ENCODE peak calls at places on chromosome 16, in five cellular contexts. H, G, I, X and O are unnamed samples.

GRCh38 chr16:86298166-86299131 is 211.9 kb upstream of the FOXF1 start:
- DNase-seq in H (no peak), G (peak), I (no peak), X (no peak), O (no peak)

GRCh38 chr16:81618661-81619060 is 160.4 kb upstream of the PLCG2 start:
- DNase-seq in H (no peak), G (peak), I (peak), X (peak), O (no peak)

GRCh38 chr16:30592871-30593270 is 7.4 kb upstream of the ZNF785 start:
- DNase-seq in H (no peak), G (no peak), I (no peak), X (no peak), O (no peak)

GRCh38 chr16:5551909-5552308 is 454.3 kb upstream of the EEF2KMT start:
- DNase-seq in H (no peak), G (no peak), I (no peak), X (no peak), O (no peak)

GRCh38 chr16:89395150-89396142 is 94.9 kb downstream of the ANKRD11 start:
- DNase-seq in H (no peak), G (peak), I (peak), X (peak), O (peak)

GRCh38 chr16:1378804-1379053 is 27.0 kb downstream of the GNPTG start:
- DNase-seq in H (no peak), G (no peak), I (no peak), X (no peak), O (no peak)

GRCh38 chr16:31038993-31039392 is 5.6 kb downstream of the STX4 start:
- DNase-seq in H (no peak), G (no peak), I (no peak), X (no peak), O (no peak)

GRCh38 chr16:88622125-88622524 is 16.2 kb upstream of the IL17C start:
- DNase-seq in H (no peak), G (no peak), I (no peak), X (no peak), O (no peak)

GRCh38 chr16:24538756-24539294 is 541 bp upstream of the RBBP6 start:
- DNase-seq in H (no peak), G (peak), I (no peak), X (peak), O (no peak)

GRCh38 chr16:82004651-82005490 is 6.4 kb downstream of the SDR42E1 start:
- DNase-seq in H (no peak), G (peak), I (no peak), X (no peak), O (no peak)